ENCODE peak calls at places on chromosomes 5 and 9, in nine cellular contexts. X is PC-3, U is H9, I is A549, D is heart left ventricle, H is mucosa of descending colon, A is prostate gland, Z is neural progenitor cell, E is uterus. L is an unnamed sample.

GRCh38 chr5:58933891-58934628 is 351.2 kb downstream of the RAB3C start:
- DNase-seq in X (no peak), U (no peak), I (no peak), D (no peak), H (no peak), A (no peak), Z (no peak), E (no peak), L (no peak)

GRCh38 chr9:93190656-93191353 is 6.9 kb downstream of the WNK2 start:
- DNase-seq in X (no peak), U (no peak), I (no peak), D (no peak), H (no peak), A (no peak), Z (no peak), E (no peak), L (no peak)

GRCh38 chr5:173926359-173926758 is 38.2 kb downstream of the CPEB4 start:
- DNase-seq in X (peak; percentile 81), U (no peak), I (no peak), D (no peak), H (no peak), A (no peak), Z (no peak), E (peak; percentile 38), L (no peak)

GRCh38 chr9:129587487-129588262 is 33.2 kb downstream of the C9orf50 start:
- DNase-seq in X (no peak), U (peak; percentile 70), I (no peak), D (no peak), H (no peak), A (no peak), Z (no peak), E (no peak), L (no peak)

GRCh38 chr5:135569755-135570452 is 8.9 kb downstream of the CXCL14 start:
- DNase-seq in X (peak; percentile 55), U (peak; percentile 81), I (peak; percentile 51), D (no peak), H (peak; percentile 53), A (no peak), Z (peak; percentile 78), E (no peak), L (no peak)

GRCh38 chr5:151721087-151721646 is 34.5 kb upstream of the SPARC start:
- DNase-seq in X (no peak), U (no peak), I (no peak), D (no peak), H (no peak), A (no peak), Z (no peak), E (no peak), L (no peak)

GRCh38 chr5:154072782-154073171 is 34.0 kb downstream of the MFAP3 start:
- DNase-seq in X (no peak), U (no peak), I (no peak), D (no peak), H (no peak), A (no peak), Z (peak; percentile 69), E (no peak), L (no peak)

GRCh38 chr9:128160603-128160987 is 530 bp downstream of the BBLN start:
- DNase-seq in X (no peak), U (no peak), I (no peak), D (no peak), H (no peak), A (no peak), Z (peak; percentile 59), E (peak; percentile 35), L (peak; percentile 54)

GRCh38 chr5:54063817-54064216 is 246.6 kb downstream of the ARL15 start:
- DNase-seq in X (no peak), U (no peak), I (no peak), D (no peak), H (no peak), A (no peak), Z (no peak), E (no peak), L (no peak)

GRCh38 chr5:108101816-108102215 is 280.1 kb downstream of the FBXL17 start:
- DNase-seq in X (no peak), U (no peak), I (no peak), D (no peak), H (no peak), A (no peak), Z (peak; percentile 71), E (no peak), L (no peak)

GRCh38 chr5:74526111-74526510 is 114.4 kb downstream of the ENC1 start:
- DNase-seq in X (no peak), U (no peak), I (no peak), D (no peak), H (no peak), A (no peak), Z (no peak), E (no peak), L (no peak)

GRCh38 chr9:83620841-83621636 is 1.9 kb upstream of the IDNK start:
- DNase-seq in X (peak; percentile 64), U (peak; percentile 71), I (peak; percentile 63), D (no peak), H (peak; percentile 49), A (no peak), Z (peak; percentile 78), E (no peak), L (no peak)

DNA sequence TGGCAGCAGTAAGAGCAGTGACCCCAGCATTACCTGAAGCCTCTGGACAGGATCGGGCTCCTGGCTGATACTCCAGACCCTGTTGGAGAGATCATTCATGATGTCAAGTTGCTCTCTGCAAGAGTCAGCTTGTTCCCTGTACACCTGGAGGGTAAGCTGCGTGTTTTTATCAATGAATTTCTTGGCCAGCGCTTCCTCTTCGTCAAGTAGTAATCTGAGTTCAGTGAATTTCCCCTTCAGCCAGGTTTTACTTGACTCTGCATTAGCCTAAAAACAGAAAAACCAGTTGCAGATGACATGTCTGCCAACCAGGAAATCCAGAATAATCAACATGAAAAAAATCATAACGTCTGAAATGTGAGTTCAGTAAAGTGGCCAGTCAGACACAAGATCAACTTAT is 19.1 kb downstream of the TRIM14 start:
- DNase-seq in X (no peak), U (no peak), I (no peak), D (no peak), H (no peak), A (peak; percentile 78), Z (no peak), E (no peak), L (no peak)
- H3K4me1 ChIP-seq in X (no peaks in the 10 kb centered on the region), U (no peaks in the 10 kb centered on the region), I (no peaks in the 10 kb centered on the region), D (no peaks in the 10 kb centered on the region), H (peaks cover 13% of the 10 kb centered on the region), A (peaks cover 24% of the 10 kb centered on the region), Z (peaks cover 5% of the 10 kb centered on the region), E (no peaks in the 10 kb centered on the region), L (no peaks in the 10 kb centered on the region)

GRCh38 chr5:114358329-114358728 is 3.5 kb upstream of the KCNN2 start:
- DNase-seq in X (no peak), U (no peak), I (no peak), D (no peak), H (no peak), A (no peak), Z (no peak), E (no peak), L (no peak)
- TF ChIP-seq CTCF in X (no peak), U (peak; percentile 53), I (no peak), D (no peak), H (no peak), A (no peak), Z (peak; percentile 49), E (no peak), L (peak; percentile 39)

GRCh38 chr5:172833372-172833690 is 720 bp upstream of the ERGIC1 start:
- DNase-seq in X (no peak), U (no peak), I (no peak), D (no peak), H (no peak), A (no peak), Z (no peak), E (no peak), L (no peak)
- H3K4me1 ChIP-seq in X (peaks cover 33% of the 10 kb centered on the region), U (peaks cover 7% of the 10 kb centered on the region), I (peaks cover 51% of the 10 kb centered on the region), D (peaks cover 36% of the 10 kb centered on the region), H (peaks cover 26% of the 10 kb centered on the region), A (peaks cover 20% of the 10 kb centered on the region), Z (peaks cover 6% of the 10 kb centered on the region), E (peaks cover 7% of the 10 kb centered on the region), L (peaks cover 18% of the 10 kb centered on the region)

DNA sequence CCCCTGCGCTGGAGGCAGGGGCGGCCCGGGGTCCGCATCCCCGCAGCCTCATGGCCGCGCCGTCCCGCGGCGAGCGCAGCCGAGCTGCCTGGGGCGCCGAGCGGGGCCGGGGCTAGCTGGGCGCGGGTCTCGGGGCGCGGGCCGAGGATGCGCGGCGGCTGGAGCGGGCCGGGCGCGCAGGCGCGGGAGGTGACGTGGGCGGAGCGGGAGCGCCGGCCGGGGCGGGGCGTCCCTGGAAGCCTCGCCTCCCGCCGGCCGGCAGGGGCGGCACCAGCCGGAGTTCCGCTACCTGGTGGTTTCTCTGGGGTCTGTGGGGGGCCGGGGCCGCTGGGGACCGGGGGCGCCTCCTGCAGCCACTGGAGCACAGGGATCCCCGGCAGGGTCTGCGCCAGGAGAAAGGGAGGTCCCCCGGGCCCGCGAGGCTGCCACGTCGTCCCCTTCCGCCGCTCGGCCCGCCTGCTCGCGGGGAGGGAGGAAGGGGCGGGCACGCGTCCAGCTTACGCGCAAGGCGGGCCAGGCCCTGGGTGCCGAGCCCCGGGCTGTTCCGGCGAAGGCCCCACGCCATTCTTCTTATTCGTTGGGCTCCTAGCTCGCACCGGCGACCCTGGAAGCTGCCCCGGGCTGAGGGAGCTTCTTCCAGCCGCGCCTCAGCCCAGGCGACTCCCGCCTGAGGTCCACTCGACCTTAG is at the start of gene LPCAT1:
- DNase-seq in X (peak; percentile 75), U (peak; percentile 79), I (peak; percentile 70), D (peak; percentile 92), H (peak; percentile 87), A (peak; percentile 50), Z (peak; percentile 90), E (peak; percentile 61), L (peak; percentile 77)
- TF ChIP-seq CTCF in X (no peak), U (peak; percentile 29), I (no peak), D (peak; percentile 14), H (no peak), A (no peak), Z (peak; percentile 23), E (peak; percentile 39), L (peak; percentile 9)

GRCh38 chr9:109014267-109015025 is 1.1 kb upstream of the CTNNAL1 start:
- DNase-seq in X (no peak), U (no peak), I (peak; percentile 17), D (no peak), H (peak; percentile 27), A (no peak), Z (peak; percentile 25), E (peak; percentile 39), L (no peak)
- H3K4me1 ChIP-seq in X (peaks cover 28% of the 10 kb centered on the region), U (no peaks in the 10 kb centered on the region), I (peaks cover 29% of the 10 kb centered on the region), D (peaks cover 52% of the 10 kb centered on the region), H (peaks cover 6% of the 10 kb centered on the region), A (no peaks in the 10 kb centered on the region), Z (peaks cover 11% of the 10 kb centered on the region), E (no peaks in the 10 kb centered on the region), L (peaks cover 42% of the 10 kb centered on the region)